ENCODE peak calls at places on chromosome 1, in nine cellular contexts. One of them, this sample, is unnamed.

GRCh38 chr1:29519733-29520132 is 283.4 kb downstream of the PTPRU start:
- DNase-seq in fibroblast of lung: peak
- DNase-seq in stimulated activated CD4-positive, alpha-beta T cell treated with anti-CD3 and anti-CD28 coated beads, Interleukin-1b, Interleukin-23, amount 100 ng/mL, for 24 hours: no peak
- DNase-seq in HFF-Myc: no peak
- DNase-seq in mesothelial cell of epicardium: no peak
- DNase-seq in NCI-H1694 treated with DMSO at 0.1 percent for 48 hours: peak
- DNase-seq in psoas muscle: no peak
- DNase-seq in OCI-LY7: no peak
- DNase-seq in NCI-H1092: peak
- DNase-seq in this sample: no peak

GRCh38 chr1:194975913-194976312 is 1632.3 kb downstream of the KCNT2 start:
- DNase-seq in HFF-Myc: no peak
- DNase-seq in stimulated activated CD4-positive, alpha-beta T cell treated with anti-CD3 and anti-CD28 coated beads, Interleukin-1b, Interleukin-23, amount 100 ng/mL, for 24 hours: no peak
- DNase-seq in fibroblast of lung: peak
- DNase-seq in mesothelial cell of epicardium: no peak
- DNase-seq in OCI-LY7: no peak
- DNase-seq in psoas muscle: no peak
- DNase-seq in NCI-H1092: no peak
- DNase-seq in NCI-H1694 treated with DMSO at 0.1 percent for 48 hours: no peak
- DNase-seq in this sample: no peak

GRCh38 chr1:85577421-85578320 is 2.9 kb upstream of the CCN1 start:
- DNase-seq in HFF-Myc: peak
- DNase-seq in mesothelial cell of epicardium: peak
- DNase-seq in NCI-H1694 treated with DMSO at 0.1 percent for 48 hours: no peak
- DNase-seq in fibroblast of lung: no peak
- DNase-seq in psoas muscle: peak
- DNase-seq in stimulated activated CD4-positive, alpha-beta T cell treated with anti-CD3 and anti-CD28 coated beads, Interleukin-1b, Interleukin-23, amount 100 ng/mL, for 24 hours: no peak
- DNase-seq in NCI-H1092: no peak
- DNase-seq in OCI-LY7: no peak
- DNase-seq in this sample: no peak

GRCh38 chr1:230806552-230806951 is 59.4 kb downstream of the CAPN9 start:
- DNase-seq in psoas muscle: no peak
- DNase-seq in stimulated activated CD4-positive, alpha-beta T cell treated with anti-CD3 and anti-CD28 coated beads, Interleukin-1b, Interleukin-23, amount 100 ng/mL, for 24 hours: no peak
- DNase-seq in NCI-H1694 treated with DMSO at 0.1 percent for 48 hours: no peak
- DNase-seq in fibroblast of lung: no peak
- DNase-seq in HFF-Myc: no peak
- DNase-seq in mesothelial cell of epicardium: no peak
- DNase-seq in OCI-LY7: no peak
- DNase-seq in NCI-H1092: no peak
- DNase-seq in this sample: no peak

GRCh38 chr1:2315711-2316450 is 75.5 kb downstream of the MORN1 start:
- DNase-seq in NCI-H1694 treated with DMSO at 0.1 percent for 48 hours: no peak
- DNase-seq in psoas muscle: no peak
- DNase-seq in fibroblast of lung: no peak
- DNase-seq in stimulated activated CD4-positive, alpha-beta T cell treated with anti-CD3 and anti-CD28 coated beads, Interleukin-1b, Interleukin-23, amount 100 ng/mL, for 24 hours: no peak
- DNase-seq in HFF-Myc: no peak
- DNase-seq in OCI-LY7: no peak
- DNase-seq in NCI-H1092: no peak
- DNase-seq in mesothelial cell of epicardium: no peak
- DNase-seq in this sample: no peak

GRCh38 chr1:60118119-60118518 is 44.5 kb upstream of the C1orf87 start:
- DNase-seq in HFF-Myc: no peak
- DNase-seq in psoas muscle: no peak
- DNase-seq in NCI-H1092: no peak
- DNase-seq in fibroblast of lung: no peak
- DNase-seq in stimulated activated CD4-positive, alpha-beta T cell treated with anti-CD3 and anti-CD28 coated beads, Interleukin-1b, Interleukin-23, amount 100 ng/mL, for 24 hours: no peak
- DNase-seq in mesothelial cell of epicardium: no peak
- DNase-seq in OCI-LY7: no peak
- DNase-seq in NCI-H1694 treated with DMSO at 0.1 percent for 48 hours: no peak
- DNase-seq in this sample: no peak

GRCh38 chr1:84947536-84948410 is 49.1 kb downstream of the MCOLN2 start:
- DNase-seq in OCI-LY7: peak
- DNase-seq in HFF-Myc: no peak
- DNase-seq in stimulated activated CD4-positive, alpha-beta T cell treated with anti-CD3 and anti-CD28 coated beads, Interleukin-1b, Interleukin-23, amount 100 ng/mL, for 24 hours: no peak
- DNase-seq in NCI-H1092: no peak
- DNase-seq in fibroblast of lung: no peak
- DNase-seq in psoas muscle: no peak
- DNase-seq in mesothelial cell of epicardium: no peak
- DNase-seq in NCI-H1694 treated with DMSO at 0.1 percent for 48 hours: no peak
- DNase-seq in this sample: no peak

GRCh38 chr1:203364013-203364730 is 13.2 kb upstream of the FMOD start:
- DNase-seq in fibroblast of lung: no peak
- DNase-seq in OCI-LY7: no peak
- DNase-seq in psoas muscle: no peak
- DNase-seq in stimulated activated CD4-positive, alpha-beta T cell treated with anti-CD3 and anti-CD28 coated beads, Interleukin-1b, Interleukin-23, amount 100 ng/mL, for 24 hours: no peak
- DNase-seq in HFF-Myc: no peak
- DNase-seq in NCI-H1694 treated with DMSO at 0.1 percent for 48 hours: no peak
- DNase-seq in mesothelial cell of epicardium: no peak
- DNase-seq in NCI-H1092: no peak
- DNase-seq in this sample: no peak

GRCh38 chr1:78687914-78688313 is 38.3 kb downstream of the IFI44 start:
- DNase-seq in OCI-LY7: no peak
- DNase-seq in stimulated activated CD4-positive, alpha-beta T cell treated with anti-CD3 and anti-CD28 coated beads, Interleukin-1b, Interleukin-23, amount 100 ng/mL, for 24 hours: no peak
- DNase-seq in mesothelial cell of epicardium: no peak
- DNase-seq in fibroblast of lung: peak
- DNase-seq in HFF-Myc: no peak
- DNase-seq in NCI-H1092: no peak
- DNase-seq in psoas muscle: no peak
- DNase-seq in NCI-H1694 treated with DMSO at 0.1 percent for 48 hours: no peak
- DNase-seq in this sample: no peak

GRCh38 chr1:28737245-28738137 is 751 bp downstream of the YTHDF2 start:
- DNase-seq in NCI-H1694 treated with DMSO at 0.1 percent for 48 hours: peak
- DNase-seq in HFF-Myc: no peak
- DNase-seq in fibroblast of lung: peak
- DNase-seq in mesothelial cell of epicardium: peak
- DNase-seq in OCI-LY7: peak
- DNase-seq in stimulated activated CD4-positive, alpha-beta T cell treated with anti-CD3 and anti-CD28 coated beads, Interleukin-1b, Interleukin-23, amount 100 ng/mL, for 24 hours: peak
- DNase-seq in NCI-H1092: peak
- DNase-seq in psoas muscle: peak
- DNase-seq in this sample: peak

GRCh38 chr1:3775498-3776230 is 3.1 kb downstream of the SMIM1 start:
- DNase-seq in OCI-LY7: peak
- DNase-seq in NCI-H1092: no peak
- DNase-seq in psoas muscle: peak
- DNase-seq in fibroblast of lung: peak
- DNase-seq in NCI-H1694 treated with DMSO at 0.1 percent for 48 hours: peak
- DNase-seq in HFF-Myc: no peak
- DNase-seq in stimulated activated CD4-positive, alpha-beta T cell treated with anti-CD3 and anti-CD28 coated beads, Interleukin-1b, Interleukin-23, amount 100 ng/mL, for 24 hours: no peak
- DNase-seq in mesothelial cell of epicardium: no peak
- DNase-seq in this sample: no peak

GRCh38 chr1:163561570-163562295 is 240.0 kb downstream of the NUF2 start:
- DNase-seq in NCI-H1694 treated with DMSO at 0.1 percent for 48 hours: peak
- DNase-seq in fibroblast of lung: peak
- DNase-seq in psoas muscle: no peak
- DNase-seq in HFF-Myc: no peak
- DNase-seq in NCI-H1092: peak
- DNase-seq in stimulated activated CD4-positive, alpha-beta T cell treated with anti-CD3 and anti-CD28 coated beads, Interleukin-1b, Interleukin-23, amount 100 ng/mL, for 24 hours: no peak
- DNase-seq in mesothelial cell of epicardium: no peak
- DNase-seq in OCI-LY7: peak
- DNase-seq in this sample: no peak

This sample was measured in SJSA1.